ENCODE peak calls at places on chromosome 18, in eight cellular contexts. U is spleen; M is iPS DF 6.9; H is breast epithelium; V is effector memory CD4-positive, alpha-beta T cell; C is CD8-positive, alpha-beta memory T cell; B is hepatocyte; K is CD4-positive, CD25-positive, alpha-beta regulatory T cell. W is an unnamed sample.

GRCh38 chr18:36348971-36349417 is 51.5 kb downstream of the FHOD3 start:
- DNase-seq in U (no peak), M (no peak), H (no peak), V (no peak), C (no peak), B (no peak), K (no peak), W (no peak)

GRCh38 chr18:58069104-58069503 is 25.1 kb downstream of the NEDD4L start:
- DNase-seq in U (no peak), M (no peak), H (no peak), V (no peak), C (no peak), B (no peak), K (no peak), W (no peak)

GRCh38 chr18:61893304-61893970 is 630 bp upstream of the RNF152 start:
- DNase-seq in U (no peak), M (no peak), H (no peak), V (no peak), C (peak; percentile 47), B (peak; percentile 85), K (peak; percentile 15), W (peak; percentile 47)

GRCh38 chr18:44246001-44246400 is 434.7 kb upstream of the SETBP1 start:
- DNase-seq in U (no peak), M (no peak), H (no peak), V (no peak), C (no peak), B (peak; percentile 13), K (no peak), W (no peak)

GRCh38 chr18:1302861-1303260 is 398.2 kb downstream of the ADCYAP1 start:
- DNase-seq in U (peak; percentile 39), M (no peak), H (no peak), V (no peak), C (no peak), B (no peak), K (no peak), W (no peak)

GRCh38 chr18:28529644-28530043 is 352.7 kb upstream of the CDH2 start:
- DNase-seq in U (no peak), M (no peak), H (no peak), V (no peak), C (no peak), B (no peak), K (no peak), W (no peak)

GRCh38 chr18:48774941-48775340 is 175.8 kb downstream of the SMAD7 start:
- DNase-seq in U (no peak), M (no peak), H (no peak), V (no peak), C (no peak), B (no peak), K (no peak), W (no peak)

GRCh38 chr18:60452424-60452823 is 79.8 kb upstream of the MC4R start:
- DNase-seq in U (no peak), M (no peak), H (no peak), V (no peak), C (no peak), B (no peak), K (no peak), W (no peak)

GRCh38 chr18:44682181-44682870 is 1.6 kb downstream of the SETBP1 start:
- DNase-seq in U (no peak), M (no peak), H (peak; percentile 48), V (no peak), C (no peak), B (peak; percentile 34), K (no peak), W (no peak)

GRCh38 chr18:47898696-47899095 is 31.8 kb downstream of the SMAD2 start:
- DNase-seq in U (no peak), M (no peak), H (no peak), V (no peak), C (no peak), B (no peak), K (no peak), W (peak; percentile 40)

GRCh38 chr18:48037481-48038271 is 107.2 kb upstream of the SMAD2 start:
- DNase-seq in U (peak; percentile 76), M (no peak), H (no peak), V (no peak), C (no peak), B (no peak), K (no peak), W (no peak)

GRCh38 chr18:58900015-58900649 is 35.5 kb downstream of the ZNF532 start:
- DNase-seq in U (no peak), M (no peak), H (no peak), V (no peak), C (no peak), B (no peak), K (no peak), W (no peak)

GRCh38 chr18:34651586-34652369 is 58.3 kb upstream of the DTNA start:
- DNase-seq in U (no peak), M (no peak), H (no peak), V (no peak), C (no peak), B (no peak), K (no peak), W (no peak)

GRCh38 chr18:56517761-56518160 is 120.6 kb downstream of the TXNL1 start:
- DNase-seq in U (no peak), M (no peak), H (no peak), V (no peak), C (no peak), B (no peak), K (no peak), W (no peak)

GRCh38 chr18:49628119-49628518 is 66.3 kb downstream of the LIPG start:
- DNase-seq in U (no peak), M (no peak), H (no peak), V (no peak), C (no peak), B (no peak), K (no peak), W (no peak)

GRCh38 chr18:6427281-6427680 is 12.6 kb upstream of the L3MBTL4 start:
- DNase-seq in U (no peak), M (no peak), H (no peak), V (no peak), C (no peak), B (no peak), K (no peak), W (no peak)

GRCh38 chr18:36724591-36725001 is 104.2 kb downstream of the TPGS2 start:
- DNase-seq in U (no peak), M (no peak), H (peak; percentile 57), V (no peak), C (no peak), B (no peak), K (no peak), W (no peak)

GRCh38 chr18:50869150-50869549 is 9.8 kb upstream of the ME2 start:
- DNase-seq in U (no peak), M (no peak), H (no peak), V (no peak), C (no peak), B (no peak), K (no peak), W (no peak)

GRCh38 chr18:7066965-7067555 is 50.5 kb downstream of the LAMA1 start:
- DNase-seq in U (no peak), M (no peak), H (no peak), V (no peak), C (no peak), B (no peak), K (no peak), W (no peak)

GRCh38 chr18:7676253-7676873 is 109.2 kb downstream of the PTPRM start:
- DNase-seq in U (no peak), M (no peak), H (no peak), V (no peak), C (no peak), B (no peak), K (no peak), W (no peak)

GRCh38 chr18:45291616-45292612 is 323.4 kb upstream of the SLC14A2 start:
- DNase-seq in U (no peak), M (no peak), H (no peak), V (no peak), C (no peak), B (peak; percentile 51), K (no peak), W (peak; percentile 34)

GRCh38 chr18:79986726-79987125 is 1.6 kb downstream of the TXNL4A start:
- DNase-seq in U (no peak), M (no peak), H (no peak), V (no peak), C (no peak), B (no peak), K (no peak), W (no peak)
- H3K4me3 ChIP-seq in U (peak overlapping the region; percentile 92), M (no peak overlapping the region), H (no peak overlapping the region), V (no peak overlapping the region), C (peak overlapping the region; percentile 88), B (no peak overlapping the region), K (peak overlapping the region; percentile 94), W (peak overlapping the region; percentile 78)

GRCh38 chr18:75218524-75218923 is 7.9 kb downstream of the TSHZ1 start:
- DNase-seq in U (no peak), M (no peak), H (no peak), V (no peak), C (no peak), B (no peak), K (no peak), W (peak; percentile 17)
- H3K4me1 ChIP-seq in U (peaks cover 100% of the 10 kb centered on the region), M (no peaks in the 10 kb centered on the region), H (peaks cover 7% of the 10 kb centered on the region), V (peaks cover 33% of the 10 kb centered on the region), C (peaks cover 51% of the 10 kb centered on the region), B (peaks cover 71% of the 10 kb centered on the region), K (peaks cover 20% of the 10 kb centered on the region), W (peaks cover 39% of the 10 kb centered on the region)

DNA sequence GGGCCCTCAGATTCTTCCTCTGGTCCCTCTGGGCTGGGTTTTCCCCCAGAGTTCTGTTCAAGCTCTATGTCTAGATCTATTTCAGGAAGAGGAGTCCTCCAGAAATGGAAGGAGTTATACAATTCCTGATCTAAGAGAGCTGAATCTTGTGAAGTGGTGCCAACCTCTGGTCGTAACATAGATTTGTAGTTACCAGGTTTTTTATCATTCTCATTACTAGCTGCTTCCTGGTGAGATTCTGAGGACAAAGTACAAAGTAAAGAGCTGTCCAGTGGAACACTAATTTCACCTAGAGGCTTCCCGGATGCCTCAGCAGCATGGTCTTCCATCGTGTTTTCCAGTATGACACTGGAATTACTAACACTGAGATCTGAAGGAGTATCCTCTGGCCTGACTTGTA is 44.1 kb downstream of the PPP4R1 start:
- DNase-seq in U (no peak), M (no peak), H (no peak), V (no peak), C (no peak), B (peak; percentile 18), K (no peak), W (no peak)
- H3K36me3 ChIP-seq in U (peaks cover 10% of the 10 kb centered on the region), M (peaks cover 4% of the 10 kb centered on the region), H (no peaks in the 10 kb centered on the region), V (peaks cover 18% of the 10 kb centered on the region), C (peaks cover 12% of the 10 kb centered on the region), B (no peaks in the 10 kb centered on the region), K (peaks cover 40% of the 10 kb centered on the region), W (peaks cover 28% of the 10 kb centered on the region)

DNA sequence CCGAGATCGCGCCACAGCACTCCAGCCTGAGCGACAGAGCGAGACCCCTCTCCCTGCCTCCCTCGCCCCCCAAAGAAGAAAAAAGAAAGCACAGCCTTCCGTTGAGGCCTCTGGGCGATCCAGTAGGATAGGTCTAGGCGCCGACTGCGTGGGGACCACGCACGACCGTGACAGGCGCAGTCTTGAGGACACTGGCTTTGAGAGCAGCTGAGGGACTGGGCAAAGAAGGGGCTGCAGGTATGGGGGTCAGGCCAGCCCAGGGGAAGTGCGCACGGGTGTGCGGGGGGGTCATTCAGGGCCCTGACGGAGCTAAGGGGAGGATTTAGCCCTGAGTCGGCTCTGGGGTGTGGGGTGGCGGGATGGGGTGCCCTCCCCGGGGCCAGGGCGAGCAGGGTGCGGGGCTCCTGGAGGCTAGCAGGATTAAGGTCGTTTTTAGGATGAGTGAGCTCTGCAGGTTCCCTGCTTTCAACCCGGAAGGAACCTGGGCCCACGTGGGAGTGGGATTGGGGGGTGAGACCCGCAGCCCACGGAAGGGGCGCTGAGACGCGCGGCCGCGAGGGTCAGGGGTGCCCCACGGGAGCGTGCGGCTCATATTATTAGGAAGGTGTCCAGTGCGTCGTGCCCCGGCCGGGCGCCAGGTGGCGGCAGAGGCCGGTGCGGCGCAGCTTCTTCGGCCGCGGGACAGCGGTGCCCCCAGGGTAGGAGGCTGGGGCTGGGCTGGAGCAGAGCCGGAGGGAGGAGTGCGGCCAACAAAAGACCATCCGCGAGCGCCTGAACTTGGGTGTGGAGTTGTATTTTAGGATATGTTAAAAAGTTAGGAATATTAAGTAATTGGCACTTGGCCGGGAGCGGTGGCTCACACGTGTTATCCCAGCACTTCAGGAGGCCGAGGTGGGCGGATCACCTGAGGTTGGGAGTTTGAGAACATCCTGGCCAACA is 20.5 kb upstream of the ZNF236 start:
- DNase-seq in U (peak; percentile 90), M (no peak), H (no peak), V (peak; percentile 8), C (peak; percentile 60), B (peak; percentile 72), K (no peak), W (peak; percentile 83)
- H3K4me3 ChIP-seq in U (no peak overlapping the region), M (peak overlapping the region; percentile 43), H (peak overlapping the region; percentile 15), V (peak overlapping the region; percentile 44), C (no peak overlapping the region), B (no peak overlapping the region), K (no peak overlapping the region), W (peak overlapping the region; percentile 33)